ENCODE peak calls at places on chromosomes 7 and 10, in six cellular contexts. D is IMR-90, P is H9, N is mesendoderm, F is H1, G is mesenchymal stem cell. Z is an unnamed sample.

GRCh38 chr10:50614444-50615137 is 9.2 kb downstream of the SGMS1 start:
- DNase-seq in P (peak; percentile 72), F (no peak), G (no peak), D (no peak), N (peak; percentile 87), Z (no peak)

GRCh38 chr7:18684899-18685298 is 189.3 kb downstream of the HDAC9 start:
- DNase-seq in N (no peak), D (no peak), G (peak; percentile 33), P (no peak), F (no peak), Z (no peak)

GRCh38 chr10:33492914-33493313 is 158.4 kb upstream of the NRP1 start:
- DNase-seq in D (peak; percentile 26), G (no peak), F (no peak), P (no peak), N (no peak), Z (no peak)

GRCh38 chr7:91112902-91113321 is 151.3 kb upstream of the FZD1 start:
- DNase-seq in G (no peak), N (no peak), D (peak; percentile 82), P (no peak), F (no peak), Z (no peak)

GRCh38 chr7:145490356-145490755 is 626.2 kb upstream of the CNTNAP2 start:
- DNase-seq in N (no peak), D (no peak), P (no peak), G (no peak), F (no peak), Z (no peak)

GRCh38 chr7:151632750-151633515 is 113.2 kb upstream of the RHEB start:
- DNase-seq in P (peak; percentile 65), N (peak; percentile 68), G (peak; percentile 79), F (no peak), D (peak; percentile 23), Z (peak; percentile 46)

GRCh38 chr7:50863053-50863452 is 80.4 kb upstream of the GRB10 start:
- DNase-seq in P (no peak), F (no peak), D (no peak), G (no peak), N (no peak), Z (no peak)

GRCh38 chr7:4733936-4734528 is 41.4 kb upstream of the AP5Z1 start:
- DNase-seq in F (no peak), P (no peak), D (no peak), G (no peak), N (no peak), Z (no peak)

GRCh38 chr10:84175436-84175835 is 1.8 kb downstream of the GPR15LG start:
- DNase-seq in N (no peak), P (no peak), D (no peak), G (no peak), F (no peak), Z (no peak)

GRCh38 chr7:30984359-30985107 is 20.8 kb downstream of the GHRHR start:
- DNase-seq in F (peak; percentile 76), P (peak; percentile 91), D (no peak), N (peak; percentile 83), G (peak; percentile 38), Z (no peak)

GRCh38 chr7:140200102-140200989 is 23.6 kb upstream of the KDM7A start:
- DNase-seq in N (no peak), P (no peak), F (no peak), G (peak; percentile 18), D (peak; percentile 35), Z (no peak)

GRCh38 chr10:533611-534566 is 155.6 kb downstream of the DIP2C start:
- DNase-seq in F (no peak), N (no peak), D (no peak), P (no peak), G (no peak), Z (no peak)

GRCh38 chr10:110305767-110306451 is 1.2 kb upstream of the SMNDC1 start:
- DNase-seq in G (peak; percentile 91), D (peak; percentile 95), F (no peak), N (peak; percentile 90), P (peak; percentile 57), Z (peak; percentile 50)

GRCh38 chr10:127149613-127150081 is 46.7 kb downstream of the INSYN2A start:
- DNase-seq in P (peak; percentile 40), F (no peak), G (no peak), D (peak; percentile 49), N (peak; percentile 77), Z (no peak)

GRCh38 chr7:2131791-2132190 is 101.0 kb downstream of the MAD1L1 start:
- DNase-seq in F (no peak), P (no peak), N (no peak), G (no peak), D (no peak), Z (no peak)

GRCh38 chr7:103613655-103614642 is 167.9 kb upstream of the SLC26A5 start:
- DNase-seq in N (peak; percentile 34), P (no peak), G (no peak), D (no peak), F (no peak), Z (no peak)

GRCh38 chr10:19628767-19629443 is 187.3 kb upstream of the PLXDC2 start:
- DNase-seq in N (peak; percentile 48), G (peak; percentile 39), F (no peak), D (no peak), P (no peak), Z (peak; percentile 31)

GRCh38 chr10:114387784-114388183 is 16.5 kb downstream of the AFAP1L2 start:
- DNase-seq in G (no peak), P (no peak), D (no peak), N (no peak), F (no peak), Z (no peak)

GRCh38 chr7:28123752-28124151 is 56.8 kb downstream of the JAZF1 start:
- DNase-seq in D (no peak), F (no peak), P (no peak), G (no peak), N (no peak), Z (no peak)

GRCh38 chr10:85920311-85920710 is 446.3 kb downstream of the GRID1 start:
- DNase-seq in G (no peak), N (no peak), F (no peak), D (no peak), P (no peak), Z (no peak)

GRCh38 chr10:12474727-12475414 is 125.5 kb downstream of the CAMK1D start:
- DNase-seq in F (no peak), P (no peak), N (no peak), G (no peak), D (no peak), Z (no peak)

GRCh38 chr7:94565247-94565894 is 55.8 kb downstream of the CASD1 start:
- DNase-seq in D (no peak), G (no peak), F (no peak), N (no peak), P (no peak), Z (no peak)
- H3K23ac ChIP-seq in D (no peak overlapping the region), G (no peak overlapping the region), F (no peak overlapping the region), N (no peak overlapping the region), P (no peak overlapping the region), Z (no peak overlapping the region)

GRCh38 chr10:102460836-102461186 is 9.5 kb upstream of the C10orf95 start:
- DNase-seq in P (no peak), N (no peak), G (no peak), D (no peak), F (no peak), Z (no peak)
- H2AK5ac ChIP-seq in P (no peak overlapping the region), N (no peak overlapping the region), G (no peak overlapping the region), D (no peak overlapping the region), F (peak overlapping the region; percentile 88), Z (no peak overlapping the region)

GRCh38 chr7:81507231-81507630 is 262.6 kb downstream of the HGF start:
- DNase-seq in N (no peak), F (no peak), D (no peak), P (no peak), G (no peak), Z (no peak)
- H3K23ac ChIP-seq in N (no peak overlapping the region), F (no peak overlapping the region), D (no peak overlapping the region), P (no peak overlapping the region), G (no peak overlapping the region), Z (no peak overlapping the region)

GRCh38 chr10:94626476-94626875 is 57.1 kb upstream of the CYP2C18 start:
- DNase-seq in D (no peak), N (no peak), P (no peak), F (no peak), G (no peak), Z (no peak)
- H2AK5ac ChIP-seq in D (no peak overlapping the region), N (peak overlapping the region; percentile 81), P (no peak overlapping the region), F (no peak overlapping the region), G (no peak overlapping the region), Z (no peak overlapping the region)

GRCh38 chr10:77768046-77768445 is 130.4 kb upstream of the KCNMA1 start:
- DNase-seq in G (no peak), F (no peak), D (no peak), P (no peak), N (no peak), Z (no peak)

GRCh38 chr10:77763453-77764430 is 126.1 kb upstream of the KCNMA1 start:
- DNase-seq in G (no peak), N (peak; percentile 50), P (no peak), D (no peak), F (no peak), Z (no peak)
- H3K23ac ChIP-seq in G (no peak overlapping the region), N (no peak overlapping the region), P (no peak overlapping the region), D (no peak overlapping the region), F (no peak overlapping the region), Z (no peak overlapping the region)

GRCh38 chr10:121521794-121522556 is 76.3 kb downstream of the FGFR2 start:
- DNase-seq in G (no peak), P (no peak), F (no peak), N (no peak), D (no peak), Z (no peak)
- H2AK5ac ChIP-seq in G (peak overlapping the region; percentile 3), P (no peak overlapping the region), F (no peak overlapping the region), N (no peak overlapping the region), D (no peak overlapping the region), Z (no peak overlapping the region)

DNA sequence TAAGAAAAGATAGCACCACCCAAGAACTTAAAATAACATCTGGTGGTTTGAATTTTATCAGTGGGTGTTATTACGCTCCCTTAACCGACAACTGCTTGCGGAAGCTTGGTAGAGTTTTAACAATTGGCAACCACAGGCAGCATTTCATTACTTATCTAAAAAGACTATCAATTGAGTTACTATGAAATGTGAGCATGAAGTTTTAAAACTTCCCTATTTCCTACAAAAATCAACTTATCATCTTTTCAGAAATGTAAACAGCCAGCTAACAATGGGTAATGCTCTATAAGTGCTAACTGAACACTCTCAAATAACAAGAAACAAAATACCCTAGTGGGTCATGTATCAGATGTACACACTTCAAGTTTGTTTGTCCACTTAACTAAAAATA is 68.8 kb downstream of the OSBPL3 start:
- DNase-seq in F (no peak), D (no peak), N (no peak), P (no peak), G (no peak), Z (no peak)
- H3K23ac ChIP-seq in F (no peak overlapping the region), D (no peak overlapping the region), N (no peak overlapping the region), P (no peak overlapping the region), G (no peak overlapping the region), Z (no peak overlapping the region)

Z was measured in neuronal stem cell.